ENCODE peak calls at places on chromosome X, in seven cellular contexts. U is stimulated activated CD4-positive, alpha-beta T cell treated with anti-CD3 and anti-CD28 coated beads, Interleukin-4, amount 100 ng/mL, for 1 hour; E is upper lobe of left lung; P is mucosa of gallbladder; M is NCI-H1092 treated with DMSO at 0.1 percent for 48 hours; G is left cardiac atrium; A is stimulated activated effector memory CD8-positive, alpha-beta T cell treated with anti-CD3 and anti-CD28 coated beads, Interleukin-12 subunit alpha, Interleukin-12 subunit beta, amount 100 ng/mL, for 72 hours. W is an unnamed sample.

GRCh38 chrX:87374324-87374723 is 143.3 kb upstream of the KLHL4 start:
- DNase-seq in U (no peak), M (no peak), G (no peak), E (no peak), P (no peak), A (no peak), W (no peak)

GRCh38 chrX:133984857-133985163 is 584 bp downstream of the GPC3 start:
- DNase-seq in G (no peak), A (no peak), P (no peak), E (no peak), U (no peak), M (no peak), W (no peak)

GRCh38 chrX:129791961-129792570 is 12.3 kb downstream of the SASH3 start:
- DNase-seq in A (no peak), U (no peak), M (peak; percentile 86), P (no peak), G (no peak), E (no peak), W (no peak)

GRCh38 chrX:121641560-121641959 is 594.1 kb downstream of the GLUD2 start:
- DNase-seq in G (no peak), U (no peak), M (no peak), E (no peak), P (no peak), A (no peak), W (no peak)

GRCh38 chrX:83759872-83760271 is 101.1 kb upstream of the CYLC1 start:
- DNase-seq in A (no peak), U (no peak), P (no peak), E (no peak), M (peak; percentile 21), G (no peak), W (no peak)

GRCh38 chrX:47743504-47743903 is 84.5 kb upstream of the UXT start:
- DNase-seq in U (no peak), G (no peak), M (no peak), P (no peak), A (no peak), E (no peak), W (no peak)

GRCh38 chrX:37047776-37048175 is 39.6 kb downstream of the FAM47C start:
- DNase-seq in G (no peak), M (no peak), P (no peak), A (no peak), E (no peak), U (no peak), W (no peak)

GRCh38 chrX:44071070-44071645 is 98.0 kb upstream of the NDP start:
- DNase-seq in E (no peak), A (no peak), G (no peak), U (no peak), M (no peak), P (no peak), W (no peak)

GRCh38 chrX:34341258-34341657 is 209.1 kb upstream of the FAM47A start:
- DNase-seq in P (no peak), A (no peak), E (no peak), G (no peak), U (no peak), M (no peak), W (no peak)

GRCh38 chrX:41478397-41478911 is 31.3 kb downstream of the NYX start:
- DNase-seq in P (no peak), E (no peak), A (no peak), M (peak; percentile 19), G (no peak), U (no peak), W (no peak)

GRCh38 chrX:119459181-119459580 is 9.1 kb upstream of the SLC25A5 start:
- DNase-seq in P (no peak), A (no peak), G (no peak), M (no peak), U (no peak), E (no peak), W (no peak)

GRCh38 chrX:107766470-107767140 is 9.0 kb downstream of the TSC22D3 start:
- DNase-seq in U (no peak), P (no peak), E (no peak), G (peak; percentile 49), A (no peak), M (no peak), W (peak; percentile 57)

GRCh38 chrX:149513713-149514427 is 8.8 kb upstream of the IDS start:
- DNase-seq in G (no peak), M (no peak), P (no peak), E (no peak), A (no peak), U (no peak), W (no peak)

GRCh38 chrX:119181491-119181890 is 53.9 kb upstream of the KIAA1210 start:
- DNase-seq in M (no peak), G (no peak), U (no peak), E (no peak), P (no peak), A (no peak), W (peak; percentile 29)

GRCh38 chrX:13495232-13495631 is 74.2 kb upstream of the EGFL6 start:
- DNase-seq in U (no peak), A (no peak), P (peak; percentile 56), G (no peak), M (peak; percentile 83), E (no peak), W (no peak)

GRCh38 chrX:50067435-50068292 is 133.1 kb downstream of the AKAP4 start:
- DNase-seq in E (peak; percentile 65), G (no peak), P (peak; percentile 65), M (peak; percentile 90), A (no peak), U (no peak), W (peak; percentile 25)

GRCh38 chrX:72554448-72555140 is 18.0 kb downstream of the HDAC8 start:
- DNase-seq in M (no peak), E (no peak), G (no peak), A (no peak), P (no peak), U (no peak), W (no peak)

GRCh38 chrX:37745354-37745753 is 34.5 kb upstream of the CYBB start:
- DNase-seq in E (peak; percentile 70), P (peak; percentile 81), G (peak; percentile 75), U (peak; percentile 75), M (peak; percentile 23), A (peak; percentile 31), W (peak; percentile 78)

GRCh38 chrX:72351606-72352338 is 46.1 kb upstream of the CITED1 start:
- DNase-seq in E (no peak), A (no peak), U (no peak), M (no peak), P (no peak), G (no peak), W (no peak)

GRCh38 chrX:150364347-150365050 is 1.4 kb downstream of the MAMLD1 start:
- DNase-seq in A (no peak), E (no peak), P (no peak), G (peak; percentile 44), M (peak; percentile 49), U (peak; percentile 29), W (peak; percentile 41)

GRCh38 chrX:94814216-94814615 is 1140.2 kb downstream of the FAM133A start:
- DNase-seq in P (no peak), A (no peak), G (no peak), M (no peak), U (no peak), E (no peak), W (no peak)

GRCh38 chrX:79440336-79440735 is 73.2 kb upstream of the ITM2A start:
- DNase-seq in U (no peak), M (no peak), A (no peak), E (no peak), G (no peak), P (no peak), W (no peak)

GRCh38 chrX:53133400-53133799 is 39.5 kb downstream of the KANTR start:
- DNase-seq in A (no peak), E (no peak), M (no peak), G (no peak), P (no peak), U (no peak), W (no peak)

GRCh38 chrX:119150163-119151135 is 22.8 kb upstream of the KIAA1210 start:
- DNase-seq in U (no peak), A (no peak), P (no peak), E (no peak), G (peak; percentile 21), M (no peak), W (no peak)

GRCh38 chrX:134482371-134482770 is 22.4 kb downstream of the HPRT1 start:
- DNase-seq in M (no peak), E (no peak), G (no peak), U (no peak), P (no peak), A (no peak), W (no peak)

GRCh38 chrX:94695910-94696309 is 1021.9 kb downstream of the FAM133A start:
- DNase-seq in G (no peak), P (no peak), M (no peak), U (no peak), A (no peak), E (no peak), W (no peak)

GRCh38 chrX:142978130-142978684 is 47.5 kb upstream of the SPANXN4 start:
- DNase-seq in E (no peak), P (no peak), U (no peak), G (no peak), A (no peak), M (no peak), W (no peak)

GRCh38 chrX:40459576-40460158 is 121.1 kb upstream of the ATP6AP2 start:
- DNase-seq in G (no peak), A (no peak), P (no peak), E (no peak), U (no peak), M (no peak), W (no peak)

GRCh38 chrX:47321386-47321785 is 49.0 kb upstream of the ZNF157 start:
- DNase-seq in U (no peak), E (peak; percentile 52), M (no peak), G (peak; percentile 73), A (no peak), P (peak; percentile 51), W (peak; percentile 63)

GRCh38 chrX:38061335-38061734 is 55.0 kb downstream of the SYTL5 start:
- DNase-seq in A (no peak), G (no peak), P (no peak), M (no peak), E (no peak), U (no peak), W (no peak)

GRCh38 chrX:129609395-129609794 is 45.4 kb downstream of the APLN start:
- DNase-seq in M (no peak), G (no peak), P (no peak), E (no peak), U (no peak), A (no peak), W (no peak)

GRCh38 chrX:38347136-38347535 is 5.3 kb upstream of the OTC start:
- DNase-seq in P (peak; percentile 20), M (no peak), A (no peak), E (peak; percentile 30), U (no peak), G (no peak), W (no peak)

GRCh38 chrX:151753313-151754041 is 18.9 kb downstream of the CNGA2 start:
- DNase-seq in G (peak; percentile 56), P (peak; percentile 50), E (peak; percentile 51), A (no peak), U (no peak), M (peak; percentile 69), W (peak; percentile 53)

GRCh38 chrX:10904220-10904619 is 206.9 kb upstream of the HCCS start:
- DNase-seq in G (no peak), A (no peak), E (no peak), U (no peak), P (no peak), M (no peak), W (no peak)

GRCh38 chrX:132933170-132933569 is 25.3 kb downstream of the HS6ST2 start:
- DNase-seq in G (no peak), M (no peak), A (no peak), U (no peak), P (no peak), E (no peak), W (no peak)

W was measured in adrenal gland.